ENCODE peak calls at places on chromosome 18, in ten cellular contexts. One of them, this sample, is unnamed.

GRCh38 chr18:32343634-32344033 is 127.0 kb downstream of the GAREM1 start:
- DNase-seq in mesendoderm: no peak
- DNase-seq in A549: no peak
- DNase-seq in astrocyte of the cerebellum: no peak
- DNase-seq in fibroblast of lung: no peak
- DNase-seq in MM.1S: no peak
- DNase-seq in aorta: no peak
- DNase-seq in right lobe of liver: no peak
- DNase-seq in left ventricle myocardium inferior: peak
- DNase-seq in pancreas: no peak
- DNase-seq in this sample: no peak

GRCh38 chr18:13726972-13727331 is 479 bp downstream of the RNMT start:
- DNase-seq in fibroblast of lung: no peak
- DNase-seq in aorta: peak
- DNase-seq in right lobe of liver: peak
- DNase-seq in pancreas: no peak
- DNase-seq in A549: peak
- DNase-seq in MM.1S: peak
- DNase-seq in mesendoderm: peak
- DNase-seq in left ventricle myocardium inferior: peak
- DNase-seq in astrocyte of the cerebellum: peak
- DNase-seq in this sample: peak

GRCh38 chr18:3886575-3887322 is 436.8 kb downstream of the TGIF1 start:
- DNase-seq in A549: no peak
- DNase-seq in fibroblast of lung: no peak
- DNase-seq in mesendoderm: peak
- DNase-seq in pancreas: no peak
- DNase-seq in left ventricle myocardium inferior: no peak
- DNase-seq in aorta: no peak
- DNase-seq in astrocyte of the cerebellum: no peak
- DNase-seq in MM.1S: peak
- DNase-seq in right lobe of liver: no peak
- DNase-seq in this sample: no peak

GRCh38 chr18:47163241-47163640 is 12.9 kb downstream of the IER3IP1 start:
- DNase-seq in left ventricle myocardium inferior: no peak
- DNase-seq in MM.1S: peak
- DNase-seq in fibroblast of lung: peak
- DNase-seq in mesendoderm: no peak
- DNase-seq in right lobe of liver: no peak
- DNase-seq in pancreas: no peak
- DNase-seq in astrocyte of the cerebellum: no peak
- DNase-seq in aorta: no peak
- DNase-seq in A549: no peak
- DNase-seq in this sample: no peak

GRCh38 chr18:51162617-51163016 is 34.9 kb downstream of the MEX3C start:
- DNase-seq in pancreas: no peak
- DNase-seq in fibroblast of lung: no peak
- DNase-seq in astrocyte of the cerebellum: no peak
- DNase-seq in right lobe of liver: no peak
- DNase-seq in A549: no peak
- DNase-seq in mesendoderm: no peak
- DNase-seq in aorta: no peak
- DNase-seq in MM.1S: peak
- DNase-seq in left ventricle myocardium inferior: no peak
- DNase-seq in this sample: no peak

GRCh38 chr18:32910694-32911296 is 138.0 kb upstream of the KLHL14 start:
- DNase-seq in astrocyte of the cerebellum: no peak
- DNase-seq in mesendoderm: peak
- DNase-seq in right lobe of liver: no peak
- DNase-seq in fibroblast of lung: no peak
- DNase-seq in left ventricle myocardium inferior: no peak
- DNase-seq in A549: no peak
- DNase-seq in MM.1S: no peak
- DNase-seq in aorta: no peak
- DNase-seq in pancreas: no peak
- DNase-seq in this sample: no peak

GRCh38 chr18:70232251-70232650 is 26.8 kb upstream of the RTTN start:
- DNase-seq in right lobe of liver: no peak
- DNase-seq in MM.1S: no peak
- DNase-seq in fibroblast of lung: no peak
- DNase-seq in pancreas: no peak
- DNase-seq in A549: no peak
- DNase-seq in mesendoderm: peak
- DNase-seq in left ventricle myocardium inferior: no peak
- DNase-seq in astrocyte of the cerebellum: no peak
- DNase-seq in aorta: no peak
- DNase-seq in this sample: no peak

GRCh38 chr18:74139888-74140287 is 7.7 kb downstream of the FBXO15 start:
- DNase-seq in left ventricle myocardium inferior: no peak
- DNase-seq in pancreas: no peak
- DNase-seq in A549: no peak
- DNase-seq in aorta: no peak
- DNase-seq in astrocyte of the cerebellum: no peak
- DNase-seq in fibroblast of lung: peak
- DNase-seq in mesendoderm: no peak
- DNase-seq in MM.1S: no peak
- DNase-seq in right lobe of liver: no peak
- DNase-seq in this sample: peak

GRCh38 chr18:63889641-63890040 is 2.1 kb downstream of the SERPINB2 start:
- DNase-seq in A549: no peak
- DNase-seq in aorta: no peak
- DNase-seq in pancreas: no peak
- DNase-seq in right lobe of liver: no peak
- DNase-seq in fibroblast of lung: no peak
- DNase-seq in left ventricle myocardium inferior: no peak
- DNase-seq in MM.1S: no peak
- DNase-seq in mesendoderm: no peak
- DNase-seq in astrocyte of the cerebellum: no peak
- DNase-seq in this sample: no peak
- H3K4me3 ChIP-seq in A549: no peak
- H3K4me3 ChIP-seq in aorta: no peak
- H3K4me3 ChIP-seq in pancreas: no peak
- H3K4me3 ChIP-seq in right lobe of liver: no peak
- H3K4me3 ChIP-seq in fibroblast of lung: no peak
- H3K4me3 ChIP-seq in left ventricle myocardium inferior: no peak
- H3K4me3 ChIP-seq in MM.1S: no peak
- H3K4me3 ChIP-seq in mesendoderm: no peak
- H3K4me3 ChIP-seq in astrocyte of the cerebellum: no peak
- H3K4me3 ChIP-seq in this sample: no peak

GRCh38 chr18:8608795-8609673 is at the start of gene RAB12:
- DNase-seq in MM.1S: peak
- DNase-seq in astrocyte of the cerebellum: peak
- DNase-seq in pancreas: peak
- DNase-seq in aorta: peak
- DNase-seq in A549: peak
- DNase-seq in mesendoderm: peak
- DNase-seq in fibroblast of lung: peak
- DNase-seq in left ventricle myocardium inferior: peak
- DNase-seq in right lobe of liver: peak
- DNase-seq in this sample: peak

GRCh38 chr18:8610442-8610801 is 1.2 kb downstream of the RAB12 start:
- DNase-seq in A549: no peak
- DNase-seq in aorta: no peak
- DNase-seq in astrocyte of the cerebellum: no peak
- DNase-seq in mesendoderm: no peak
- DNase-seq in right lobe of liver: peak
- DNase-seq in fibroblast of lung: peak
- DNase-seq in left ventricle myocardium inferior: no peak
- DNase-seq in pancreas: no peak
- DNase-seq in MM.1S: peak
- DNase-seq in this sample: peak

GRCh38 chr18:8609711-8610441 is 639 bp downstream of the RAB12 start:
- DNase-seq in astrocyte of the cerebellum: no peak
- DNase-seq in fibroblast of lung: no peak
- DNase-seq in left ventricle myocardium inferior: peak
- DNase-seq in mesendoderm: no peak
- DNase-seq in right lobe of liver: peak
- DNase-seq in A549: no peak
- DNase-seq in MM.1S: peak
- DNase-seq in pancreas: no peak
- DNase-seq in aorta: no peak
- DNase-seq in this sample: peak

GRCh38 chr18:8614875-8615274 is 5.6 kb downstream of the RAB12 start:
- DNase-seq in fibroblast of lung: no peak
- DNase-seq in pancreas: no peak
- DNase-seq in mesendoderm: no peak
- DNase-seq in aorta: no peak
- DNase-seq in MM.1S: no peak
- DNase-seq in right lobe of liver: no peak
- DNase-seq in A549: no peak
- DNase-seq in left ventricle myocardium inferior: no peak
- DNase-seq in astrocyte of the cerebellum: no peak
- DNase-seq in this sample: peak

DNA sequence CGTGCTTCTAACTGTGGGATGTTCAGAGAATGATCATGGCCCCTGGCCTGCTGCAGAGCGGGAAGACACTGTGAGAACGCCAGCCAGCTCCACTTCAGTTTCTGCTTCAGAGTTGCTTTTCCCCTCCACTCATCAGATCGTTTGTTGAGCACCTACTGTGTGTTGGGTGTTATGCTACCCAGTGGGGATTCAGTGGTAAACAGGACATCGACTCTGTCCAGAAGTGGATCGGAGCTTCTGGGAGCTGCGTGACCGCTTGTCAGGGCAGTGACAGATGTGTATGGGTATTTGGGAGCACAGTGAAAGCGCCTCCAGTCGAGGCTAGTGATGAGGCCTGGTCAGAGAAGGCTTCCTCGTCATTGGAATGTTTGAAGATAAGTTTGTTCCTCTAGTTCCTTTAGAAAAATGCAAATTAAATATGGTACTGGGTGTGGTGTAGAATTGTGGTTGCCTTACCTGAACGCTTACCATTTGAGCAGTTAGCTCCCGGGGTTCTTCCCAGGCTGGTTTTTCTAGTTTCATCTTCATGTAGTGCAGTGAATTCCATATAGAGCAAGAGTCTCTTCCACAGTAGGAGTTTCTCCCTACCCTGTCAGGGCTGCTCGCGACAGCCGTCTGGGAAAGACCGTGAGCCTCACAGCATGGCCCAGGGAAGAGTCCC is 2.8 kb downstream of the RAB12 start:
- DNase-seq in fibroblast of lung: no peak
- DNase-seq in A549: no peak
- DNase-seq in astrocyte of the cerebellum: no peak
- DNase-seq in mesendoderm: no peak
- DNase-seq in pancreas: no peak
- DNase-seq in aorta: no peak
- DNase-seq in left ventricle myocardium inferior: no peak
- DNase-seq in right lobe of liver: no peak
- DNase-seq in MM.1S: no peak
- DNase-seq in this sample: no peak
- H3K4me3 ChIP-seq in fibroblast of lung: peak
- H3K4me3 ChIP-seq in A549: no peak
- H3K4me3 ChIP-seq in astrocyte of the cerebellum: no peak
- H3K4me3 ChIP-seq in mesendoderm: no peak
- H3K4me3 ChIP-seq in pancreas: no peak
- H3K4me3 ChIP-seq in aorta: no peak
- H3K4me3 ChIP-seq in left ventricle myocardium inferior: peak
- H3K4me3 ChIP-seq in right lobe of liver: no peak
- H3K4me3 ChIP-seq in MM.1S: no peak
- H3K4me3 ChIP-seq in this sample: no peak

DNA sequence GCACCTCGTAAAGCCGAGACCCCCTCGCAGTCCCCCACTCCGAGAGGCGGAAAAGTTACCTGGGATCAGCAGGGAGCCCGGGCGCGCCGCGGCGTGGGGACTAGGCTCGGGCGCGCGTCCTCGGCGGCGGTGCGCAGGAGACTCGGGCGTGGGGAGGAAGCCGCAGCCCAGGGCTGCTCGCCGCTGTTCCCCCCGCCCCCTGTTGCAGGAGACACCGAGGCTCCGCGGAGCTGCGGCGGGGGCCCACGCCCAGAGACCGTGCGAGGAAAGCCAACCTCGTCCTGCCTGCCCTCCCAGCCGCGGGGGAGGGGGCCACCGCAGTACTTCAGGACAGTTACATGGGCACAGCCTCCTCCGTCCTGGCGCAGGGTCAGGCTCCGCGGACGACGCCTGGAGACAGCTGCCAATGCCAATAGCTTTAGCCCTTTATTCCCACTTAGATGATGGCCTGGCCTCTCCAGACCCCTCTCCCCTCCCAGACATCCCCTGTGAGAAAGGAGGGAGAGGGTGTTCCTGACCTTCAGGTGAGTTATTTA is at the start of gene EPB41L3:
- DNase-seq in mesendoderm: peak
- DNase-seq in A549: no peak
- DNase-seq in fibroblast of lung: peak
- DNase-seq in astrocyte of the cerebellum: no peak
- DNase-seq in pancreas: peak
- DNase-seq in left ventricle myocardium inferior: peak
- DNase-seq in right lobe of liver: no peak
- DNase-seq in aorta: peak
- DNase-seq in MM.1S: no peak
- DNase-seq in this sample: no peak
- H3K4me3 ChIP-seq in mesendoderm: peak
- H3K4me3 ChIP-seq in A549: peak
- H3K4me3 ChIP-seq in fibroblast of lung: peak
- H3K4me3 ChIP-seq in astrocyte of the cerebellum: peak
- H3K4me3 ChIP-seq in pancreas: peak
- H3K4me3 ChIP-seq in left ventricle myocardium inferior: peak
- H3K4me3 ChIP-seq in right lobe of liver: peak
- H3K4me3 ChIP-seq in aorta: peak
- H3K4me3 ChIP-seq in MM.1S: peak
- H3K4me3 ChIP-seq in this sample: no peak

DNA sequence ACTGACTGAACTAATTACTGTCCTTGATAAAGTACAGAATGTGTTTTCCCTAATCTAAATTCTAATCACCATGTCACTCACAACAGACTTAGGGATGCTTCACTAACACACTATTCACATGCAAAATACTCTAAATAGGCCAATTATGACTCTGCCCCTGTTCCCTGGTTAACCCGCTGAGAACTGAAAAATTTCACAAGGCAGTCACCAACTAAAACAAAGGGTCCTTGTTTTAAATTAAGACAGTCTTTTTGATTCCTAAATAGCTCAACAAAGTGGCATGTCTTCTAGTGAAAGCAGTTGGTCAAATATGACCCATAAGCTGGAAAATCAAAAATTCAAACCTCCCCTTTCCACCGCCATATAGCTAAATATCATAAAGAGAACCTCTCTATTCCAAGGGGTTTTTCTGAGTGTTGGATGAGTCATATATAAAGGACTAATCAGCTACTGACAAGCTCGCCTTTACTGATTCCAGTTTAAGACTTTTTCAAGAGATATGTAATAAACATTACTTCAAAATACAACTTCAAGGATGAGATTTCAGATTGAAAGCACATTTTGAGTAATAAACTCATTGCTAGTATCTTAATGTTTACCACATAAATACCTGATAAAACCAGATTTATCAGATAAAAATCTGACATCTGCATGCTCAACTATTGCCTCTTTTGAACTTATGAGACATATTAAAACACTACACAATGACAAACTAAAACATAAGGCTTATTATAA is 235.8 kb downstream of the TCF4 start:
- DNase-seq in MM.1S: no peak
- DNase-seq in pancreas: no peak
- DNase-seq in A549: no peak
- DNase-seq in astrocyte of the cerebellum: no peak
- DNase-seq in right lobe of liver: no peak
- DNase-seq in left ventricle myocardium inferior: no peak
- DNase-seq in fibroblast of lung: no peak
- DNase-seq in aorta: no peak
- DNase-seq in mesendoderm: peak
- DNase-seq in this sample: no peak
- H3K4me3 ChIP-seq in MM.1S: no peak
- H3K4me3 ChIP-seq in pancreas: no peak
- H3K4me3 ChIP-seq in A549: no peak
- H3K4me3 ChIP-seq in astrocyte of the cerebellum: no peak
- H3K4me3 ChIP-seq in right lobe of liver: no peak
- H3K4me3 ChIP-seq in left ventricle myocardium inferior: no peak
- H3K4me3 ChIP-seq in fibroblast of lung: no peak
- H3K4me3 ChIP-seq in aorta: no peak
- H3K4me3 ChIP-seq in mesendoderm: no peak
- H3K4me3 ChIP-seq in this sample: no peak

GRCh38 chr18:9918016-9918680 is 4.3 kb downstream of the VAPA start:
- DNase-seq in right lobe of liver: no peak
- DNase-seq in aorta: no peak
- DNase-seq in astrocyte of the cerebellum: peak
- DNase-seq in A549: no peak
- DNase-seq in MM.1S: no peak
- DNase-seq in fibroblast of lung: no peak
- DNase-seq in pancreas: no peak
- DNase-seq in mesendoderm: peak
- DNase-seq in left ventricle myocardium inferior: no peak
- DNase-seq in this sample: no peak
- H3K4me3 ChIP-seq in right lobe of liver: no peak
- H3K4me3 ChIP-seq in aorta: no peak
- H3K4me3 ChIP-seq in astrocyte of the cerebellum: no peak
- H3K4me3 ChIP-seq in A549: no peak
- H3K4me3 ChIP-seq in MM.1S: no peak
- H3K4me3 ChIP-seq in fibroblast of lung: peak
- H3K4me3 ChIP-seq in pancreas: no peak
- H3K4me3 ChIP-seq in mesendoderm: no peak
- H3K4me3 ChIP-seq in left ventricle myocardium inferior: peak
- H3K4me3 ChIP-seq in this sample: no peak